ENCODE peak calls at places on chromosome 10, in four cellular contexts. Y is right lobe of liver, F is pancreas, U is GM23338. W is an unnamed sample. For H3K4me1, the result is how much of the 10 kb centered on the place peaks cover.

GRCh38 chr10:112389147-112389822 is 15.4 kb downstream of the ACSL5 start:
- DNase-seq in U (no peak), Y (no peak), F (no peak), W (peak)

GRCh38 chr10:114694062-114694461 is 36.0 kb upstream of the ABLIM1 start:
- DNase-seq in F (no peak), Y (no peak), U (no peak), W (no peak)

GRCh38 chr10:128011059-128011979 is 104.4 kb downstream of the PTPRE start:
- DNase-seq in F (peak), Y (peak), U (peak), W (peak)

GRCh38 chr10:125555743-125556142 is 127.2 kb downstream of the TEX36 start:
- DNase-seq in U (no peak), Y (no peak), F (no peak), W (no peak)

GRCh38 chr10:86234553-86235270 is 131.9 kb downstream of the GRID1 start:
- DNase-seq in Y (peak), F (no peak), U (peak), W (no peak)

GRCh38 chr10:118957141-118957825 is 72.2 kb upstream of the NANOS1 start:
- DNase-seq in F (no peak), U (no peak), Y (no peak), W (no peak)

GRCh38 chr10:74542077-74542476 is 284.3 kb upstream of the KAT6B start:
- DNase-seq in U (no peak), Y (no peak), F (no peak), W (peak)

GRCh38 chr10:4847580-4848020 is 21.6 kb downstream of the AKR1E2 start:
- DNase-seq in Y (no peak), U (no peak), F (no peak), W (peak)

GRCh38 chr10:86292462-86293322 is 73.9 kb downstream of the GRID1 start:
- DNase-seq in Y (no peak), U (no peak), F (no peak), W (peak)

GRCh38 chr10:56318816-56319215 is 42.2 kb downstream of the ZWINT start:
- DNase-seq in U (no peak), Y (no peak), F (no peak), W (no peak)

GRCh38 chr10:44966816-44967509 is 7.4 kb downstream of the RASSF4 start:
- DNase-seq in U (no peak), Y (no peak), F (no peak), W (peak)

GRCh38 chr10:61628875-61629513 is 33.7 kb upstream of the CABCOCO1 start:
- DNase-seq in F (no peak), U (peak), Y (no peak), W (no peak)

DNA sequence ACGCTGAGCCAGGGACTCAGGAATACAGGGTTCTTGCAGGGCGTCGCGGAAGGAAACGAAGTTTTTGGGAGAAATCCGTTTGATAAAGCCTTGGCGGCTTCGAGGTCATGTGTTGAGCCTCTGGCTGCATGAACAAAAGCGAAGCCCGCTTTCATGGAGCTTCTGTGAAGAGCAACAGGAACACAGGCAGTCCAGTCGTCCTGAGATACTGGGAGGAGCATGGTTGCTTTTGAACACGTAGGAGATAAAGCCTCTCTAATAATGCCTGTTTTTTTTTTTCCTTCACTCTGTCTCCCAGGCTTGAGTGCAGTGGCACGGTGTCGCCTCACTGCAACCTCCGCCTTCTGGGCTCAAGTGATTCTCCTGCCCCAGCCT is 455 bp upstream of the ZNF32 start:
- DNase-seq in Y (no peak), U (no peak), F (no peak), W (no peak)
- H3K4me1 ChIP-seq in Y (under half), U (under half), F (under half), W (under half)

DNA sequence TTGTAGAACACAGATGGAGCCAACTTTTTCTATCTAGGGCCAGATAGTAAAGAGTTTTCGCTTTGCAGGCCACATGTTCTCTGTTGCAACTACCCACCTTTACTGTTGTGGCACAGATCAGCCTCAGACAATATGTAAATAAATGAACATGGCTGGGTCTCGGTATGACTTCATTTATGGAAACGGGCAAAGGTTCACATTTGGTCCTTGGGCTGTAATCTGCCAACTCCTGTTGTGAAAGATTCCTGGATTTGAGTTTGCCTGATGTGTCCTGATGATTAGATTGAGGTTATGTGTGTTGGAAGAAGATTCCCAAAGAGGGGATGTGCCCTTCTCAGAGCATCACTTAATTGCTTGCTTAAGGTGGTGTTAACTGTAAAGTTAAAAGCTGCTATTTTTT is 38.2 kb downstream of the RBM20 start:
- DNase-seq in Y (no peak), F (no peak), U (no peak), W (no peak)
- H3K27ac ChIP-seq in Y (no peak), F (no peak), U (no peak), W (peak)

GRCh38 chr10:22410394-22410793 is 65.1 kb downstream of the SPAG6 start:
- DNase-seq in F (no peak), U (no peak), Y (no peak), W (no peak)
- H3K4me1 ChIP-seq in F (under half), U (under half), Y (under half), W (under half)

GRCh38 chr10:58951750-58952149 is 224.7 kb upstream of the PHYHIPL start:
- DNase-seq in F (no peak), Y (no peak), U (no peak), W (no peak)

GRCh38 chr10:58952747-58953466 is 223.5 kb upstream of the PHYHIPL start:
- DNase-seq in F (peak), U (peak), Y (no peak), W (peak)

GRCh38 chr10:58951087-58951486 is 225.4 kb upstream of the PHYHIPL start:
- DNase-seq in F (no peak), U (no peak), Y (no peak), W (no peak)

GRCh38 chr10:58950618-58951017 is 225.8 kb upstream of the PHYHIPL start:
- DNase-seq in U (no peak), Y (no peak), F (no peak), W (no peak)

GRCh38 chr10:58952162-58952561 is 224.3 kb upstream of the PHYHIPL start:
- DNase-seq in U (no peak), Y (no peak), F (no peak), W (no peak)
- H3K27ac ChIP-seq in U (no peak), Y (no peak), F (no peak), W (peak)

DNA sequence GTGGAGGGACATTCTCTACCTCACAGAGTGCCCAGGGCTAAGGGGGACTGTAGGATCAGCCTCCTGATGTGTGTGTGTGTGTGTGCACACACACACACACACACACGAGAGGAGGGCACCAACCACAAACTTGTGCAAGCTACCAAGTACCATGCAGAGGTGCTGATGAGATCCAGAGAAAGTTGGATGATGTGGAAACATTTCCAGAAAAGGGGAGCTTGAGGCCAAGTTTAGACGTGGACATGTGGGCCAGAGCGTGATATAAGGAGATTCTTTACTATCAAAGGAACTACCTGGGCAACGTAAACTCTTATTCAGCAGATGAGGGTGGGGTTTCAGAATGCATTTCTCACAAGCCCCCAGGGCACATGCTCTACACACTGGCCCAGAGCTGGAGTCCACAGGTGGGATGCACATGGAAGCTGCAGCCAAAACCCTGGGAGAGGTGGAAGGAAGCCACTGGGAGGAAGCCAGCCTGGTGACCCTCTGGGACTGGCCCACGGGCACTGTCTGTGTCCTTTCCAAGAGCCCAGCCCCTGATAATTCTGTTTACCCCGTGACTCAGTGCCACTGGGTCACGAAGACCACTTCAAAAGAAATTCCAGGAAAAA is 53.5 kb downstream of the DLG5 start:
- DNase-seq in Y (no peak), F (no peak), U (no peak), W (no peak)
- H3K4me1 ChIP-seq in Y (under half), F (under half), U (under half), W (under half)

GRCh38 chr10:122510736-122511135 is 49.4 kb downstream of the HTRA1 start:
- DNase-seq in F (no peak), U (no peak), Y (no peak), W (no peak)

GRCh38 chr10:122515588-122516231 is 44.8 kb upstream of the DMBT1 start:
- DNase-seq in F (no peak), U (no peak), Y (no peak), W (no peak)

GRCh38 chr10:122515022-122515424 is 45.5 kb upstream of the DMBT1 start:
- DNase-seq in Y (no peak), U (no peak), F (no peak), W (no peak)

GRCh38 chr10:122514045-122514840 is 46.3 kb upstream of the DMBT1 start:
- DNase-seq in Y (no peak), U (no peak), F (no peak), W (no peak)

DNA sequence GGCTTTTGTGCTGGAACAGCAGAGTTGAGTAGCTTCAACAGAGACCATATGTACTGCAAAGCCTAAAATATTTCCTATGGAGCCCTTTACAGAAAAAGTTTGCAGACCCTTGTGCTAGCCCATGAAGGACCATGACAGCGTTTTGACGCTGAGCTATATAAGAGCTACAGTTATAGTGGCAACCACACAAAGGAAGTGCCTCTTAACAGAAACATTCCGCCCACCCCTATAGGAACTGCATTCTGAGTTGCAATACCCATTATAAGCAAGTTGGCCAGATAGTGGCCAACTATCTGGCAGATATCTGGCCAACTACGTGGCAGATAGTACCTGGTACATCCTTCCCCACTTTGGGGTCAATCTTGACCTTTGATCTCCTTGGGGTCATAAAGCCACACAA is 47.5 kb upstream of the DMBT1 start:
- DNase-seq in F (no peak), Y (no peak), U (no peak), W (no peak)
- H3K27ac ChIP-seq in F (no peak), Y (no peak), U (no peak), W (no peak)

GRCh38 chr10:46075869-46076268 is 29.8 kb upstream of the MSMB start:
- DNase-seq in Y (no peak), U (no peak), F (no peak), W (no peak)
- H3K4me1 ChIP-seq in Y (under half), U (under half), F (under half), W (under half)

GRCh38 chr10:60331886-60332285 is 57.8 kb downstream of the ANK3 start:
- DNase-seq in Y (no peak), F (no peak), U (no peak), W (no peak)
- H3K27ac ChIP-seq in Y (no peak), F (no peak), U (no peak), W (no peak)

GRCh38 chr10:84355106-84355505 is 26.7 kb downstream of the CCSER2 start:
- DNase-seq in U (no peak), F (no peak), Y (no peak), W (no peak)
- H3K4me1 ChIP-seq in U (under half), F (under half), Y (under half), W (under half)

DNA sequence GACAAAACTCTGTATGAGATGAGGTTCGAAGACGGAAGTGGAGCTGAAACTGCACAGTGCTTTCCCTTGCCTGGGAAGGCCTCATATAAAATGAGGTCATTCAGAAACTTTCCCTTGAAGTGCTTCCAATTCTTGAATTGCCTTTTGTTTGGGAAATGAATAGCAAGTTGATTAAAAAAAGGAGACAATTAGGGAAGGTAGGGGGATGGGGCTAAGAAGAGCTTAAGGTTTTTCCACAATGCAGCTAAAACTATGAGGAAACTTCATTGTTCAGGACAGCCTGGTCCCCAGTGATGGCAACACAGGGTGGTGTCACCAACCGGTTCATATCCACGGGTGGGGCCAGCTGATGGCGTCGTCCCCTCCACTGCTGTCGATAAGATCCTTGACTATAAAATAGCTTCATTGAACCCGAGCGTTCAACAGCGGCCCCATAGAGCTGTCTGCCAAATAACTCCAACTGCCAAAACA is 3.0 kb upstream of the CELF2 start:
- DNase-seq in Y (no peak), F (no peak), U (no peak), W (no peak)
- H3K27ac ChIP-seq in Y (no peak), F (no peak), U (no peak), W (peak)